ENCODE peak calls at places on chromosomes 16 and 17, in nine cellular contexts. J is retina; N is neural progenitor cell; Q is activated CD4-positive, CD25-positive, alpha-beta regulatory T cell treated with anti-CD3 and anti-CD28 coated beads, Interleukin-2, amount 50 U/mL, for 16 hours; K is stimulated activated CD8-positive, alpha-beta memory T cell treated with anti-CD3 and anti-CD28 coated beads, Interleukin-4, amount 100 ng/mL, for 1 hour; V is breast epithelium; S is iris pigment epithelial cell; M is MV-4-11; L is HTR-8/SVneo. H is an unnamed sample.

GRCh38 chr16:25488435-25488834 is 203.3 kb upstream of the HS3ST4 start:
- DNase-seq in J (no peak), N (no peak), Q (no peak), K (no peak), V (no peak), S (no peak), M (no peak), L (no peak), H (no peak)

GRCh38 chr17:7988750-7989178 is 13.7 kb upstream of the GUCY2D start:
- DNase-seq in J (peak), N (peak), Q (peak), K (peak), V (no peak), S (peak), M (peak), L (peak), H (no peak)

GRCh38 chr17:10103712-10104111 is 94.7 kb downstream of the GAS7 start:
- DNase-seq in J (no peak), N (no peak), Q (no peak), K (no peak), V (no peak), S (no peak), M (no peak), L (no peak), H (no peak)

GRCh38 chr16:20084624-20085226 is 11.0 kb upstream of the GPR139 start:
- DNase-seq in J (no peak), N (no peak), Q (no peak), K (no peak), V (no peak), S (no peak), M (no peak), L (no peak), H (no peak)

GRCh38 chr17:19372004-19372365 is 6.3 kb upstream of the MAPK7 start:
- DNase-seq in J (no peak), N (no peak), Q (no peak), K (no peak), V (no peak), S (no peak), M (no peak), L (no peak), H (no peak)

GRCh38 chr17:61227866-61228265 is 171.8 kb upstream of the TBX2 start:
- DNase-seq in J (no peak), N (no peak), Q (no peak), K (no peak), V (no peak), S (no peak), M (no peak), L (no peak), H (no peak)

GRCh38 chr17:63785556-63785955 is 11.6 kb downstream of the DDX42 start:
- DNase-seq in J (no peak), N (no peak), Q (no peak), K (no peak), V (no peak), S (peak), M (no peak), L (no peak), H (no peak)

GRCh38 chr17:37605813-37606505 is 3.3 kb downstream of the SYNRG start:
- DNase-seq in J (no peak), N (no peak), Q (no peak), K (no peak), V (no peak), S (peak), M (peak), L (no peak), H (no peak)

GRCh38 chr17:82278786-82279379 is 5.4 kb upstream of the CSNK1D start:
- DNase-seq in J (no peak), N (no peak), Q (no peak), K (no peak), V (no peak), S (no peak), M (peak), L (no peak), H (no peak)

GRCh38 chr17:60049936-60050335 is 28.8 kb downstream of the HEATR6 start:
- DNase-seq in J (no peak), N (no peak), Q (no peak), K (no peak), V (no peak), S (peak), M (no peak), L (no peak), H (peak)

GRCh38 chr17:56548661-56549060 is 44.8 kb upstream of the NOG start:
- DNase-seq in J (no peak), N (no peak), Q (no peak), K (no peak), V (no peak), S (no peak), M (no peak), L (no peak), H (no peak)

GRCh38 chr17:27236710-27237315 is 57.1 kb upstream of the WSB1 start:
- DNase-seq in J (peak), N (peak), Q (peak), K (peak), V (peak), S (peak), M (peak), L (peak), H (peak)

GRCh38 chr17:47812146-47812920 is 9.3 kb downstream of the OSBPL7 start:
- DNase-seq in J (no peak), N (no peak), Q (no peak), K (no peak), V (no peak), S (no peak), M (no peak), L (no peak), H (no peak)

H was measured in glutamatergic neuron.